ENCODE peak calls at places on chromosomes 2 and 18, in five cellular contexts. One of them, this sample, is unnamed. For H3K4me1, the result is how much of the 10 kb centered on the place peaks cover.

GRCh38 chr2:196249171-196249570 is 77.8 kb upstream of the STK17B start:
- DNase-seq in GM23248: peak
- DNase-seq in body of pancreas: no peak
- DNase-seq in endodermal cell: no peak
- DNase-seq in neuronal stem cell: no peak
- DNase-seq in this sample: no peak

GRCh38 chr2:133712369-133712768 is 144.1 kb upstream of the NCKAP5 start:
- DNase-seq in GM23248: no peak
- DNase-seq in body of pancreas: no peak
- DNase-seq in endodermal cell: no peak
- DNase-seq in neuronal stem cell: no peak
- DNase-seq in this sample: no peak

GRCh38 chr18:34981487-34981886 is 59.7 kb upstream of the MAPRE2 start:
- DNase-seq in GM23248: no peak
- DNase-seq in body of pancreas: no peak
- DNase-seq in endodermal cell: no peak
- DNase-seq in neuronal stem cell: no peak
- DNase-seq in this sample: no peak

GRCh38 chr2:66675596-66675995 is 240.7 kb downstream of the MEIS1 start:
- DNase-seq in GM23248: no peak
- DNase-seq in body of pancreas: no peak
- DNase-seq in endodermal cell: no peak
- DNase-seq in neuronal stem cell: no peak
- DNase-seq in this sample: no peak

GRCh38 chr18:13418013-13418710 is 199.6 kb downstream of the LDLRAD4 start:
- DNase-seq in GM23248: no peak
- DNase-seq in body of pancreas: no peak
- DNase-seq in endodermal cell: no peak
- DNase-seq in neuronal stem cell: no peak
- DNase-seq in this sample: no peak

GRCh38 chr18:77223221-77223639 is 26.4 kb upstream of the GALR1 start:
- DNase-seq in GM23248: peak
- DNase-seq in body of pancreas: no peak
- DNase-seq in endodermal cell: no peak
- DNase-seq in neuronal stem cell: no peak
- DNase-seq in this sample: no peak

GRCh38 chr2:127283275-127283674 is 10.7 kb downstream of the ERCC3 start:
- DNase-seq in GM23248: no peak
- DNase-seq in body of pancreas: no peak
- DNase-seq in endodermal cell: no peak
- DNase-seq in neuronal stem cell: no peak
- DNase-seq in this sample: no peak

GRCh38 chr18:54223568-54224241 is 764 bp downstream of the MBD2 start:
- DNase-seq in GM23248: peak
- DNase-seq in body of pancreas: peak
- DNase-seq in endodermal cell: peak
- DNase-seq in neuronal stem cell: peak
- DNase-seq in this sample: peak

GRCh38 chr2:142065700-142066099 is 65.1 kb downstream of the LRP1B start:
- DNase-seq in GM23248: no peak
- DNase-seq in body of pancreas: no peak
- DNase-seq in endodermal cell: no peak
- DNase-seq in neuronal stem cell: no peak
- DNase-seq in this sample: no peak

GRCh38 chr2:150607471-150607870 is 120.0 kb upstream of the RND3 start:
- DNase-seq in GM23248: peak
- DNase-seq in body of pancreas: no peak
- DNase-seq in endodermal cell: no peak
- DNase-seq in neuronal stem cell: no peak
- DNase-seq in this sample: no peak

GRCh38 chr2:222582931-222583330 is 73.0 kb downstream of the FARSB start:
- DNase-seq in GM23248: peak
- DNase-seq in body of pancreas: no peak
- DNase-seq in endodermal cell: no peak
- DNase-seq in neuronal stem cell: no peak
- DNase-seq in this sample: no peak

GRCh38 chr2:42045956-42046748 is 1.7 kb upstream of the PKDCC start:
- DNase-seq in GM23248: no peak
- DNase-seq in body of pancreas: no peak
- DNase-seq in endodermal cell: no peak
- DNase-seq in neuronal stem cell: no peak
- DNase-seq in this sample: no peak

GRCh38 chr18:62413189-62413588 is 88.1 kb downstream of the TNFRSF11A start:
- DNase-seq in GM23248: no peak
- DNase-seq in body of pancreas: no peak
- DNase-seq in endodermal cell: no peak
- DNase-seq in neuronal stem cell: no peak
- DNase-seq in this sample: no peak

GRCh38 chr2:235504459-235505200 is 10.8 kb downstream of the AGAP1 start:
- DNase-seq in GM23248: no peak
- DNase-seq in body of pancreas: no peak
- DNase-seq in endodermal cell: peak
- DNase-seq in neuronal stem cell: no peak
- DNase-seq in this sample: no peak

GRCh38 chr2:216916956-216917650 is 57.2 kb upstream of the TNP1 start:
- DNase-seq in GM23248: no peak
- DNase-seq in body of pancreas: no peak
- DNase-seq in endodermal cell: no peak
- DNase-seq in neuronal stem cell: no peak
- DNase-seq in this sample: no peak

GRCh38 chr2:28035163-28035690 is 144.7 kb downstream of the BABAM2 start:
- DNase-seq in GM23248: no peak
- DNase-seq in body of pancreas: no peak
- DNase-seq in endodermal cell: no peak
- DNase-seq in neuronal stem cell: no peak
- DNase-seq in this sample: no peak

GRCh38 chr18:56511996-56512395 is 126.4 kb downstream of the TXNL1 start:
- DNase-seq in GM23248: no peak
- DNase-seq in body of pancreas: no peak
- DNase-seq in endodermal cell: no peak
- DNase-seq in neuronal stem cell: no peak
- DNase-seq in this sample: no peak

GRCh38 chr2:142323206-142323605 is 192.4 kb upstream of the LRP1B start:
- DNase-seq in GM23248: no peak
- DNase-seq in body of pancreas: no peak
- DNase-seq in endodermal cell: no peak
- DNase-seq in neuronal stem cell: no peak
- DNase-seq in this sample: no peak

GRCh38 chr2:149720615-149721014 is 133.0 kb upstream of the MMADHC start:
- DNase-seq in GM23248: no peak
- DNase-seq in body of pancreas: no peak
- DNase-seq in endodermal cell: no peak
- DNase-seq in neuronal stem cell: no peak
- DNase-seq in this sample: no peak

GRCh38 chr2:237617305-237617982 is 9.9 kb upstream of the LRRFIP1 start:
- DNase-seq in GM23248: no peak
- DNase-seq in body of pancreas: no peak
- DNase-seq in endodermal cell: no peak
- DNase-seq in neuronal stem cell: no peak
- DNase-seq in this sample: no peak

GRCh38 chr18:44541781-44542180 is 138.9 kb upstream of the SETBP1 start:
- DNase-seq in GM23248: no peak
- DNase-seq in body of pancreas: no peak
- DNase-seq in endodermal cell: no peak
- DNase-seq in neuronal stem cell: no peak
- DNase-seq in this sample: no peak

GRCh38 chr2:170512271-170512670 is 202.9 kb upstream of the SP5 start:
- DNase-seq in GM23248: no peak
- DNase-seq in body of pancreas: no peak
- DNase-seq in endodermal cell: no peak
- DNase-seq in neuronal stem cell: no peak
- DNase-seq in this sample: no peak

GRCh38 chr2:223967981-223968380 is 10.7 kb downstream of the MRPL44 start:
- DNase-seq in GM23248: peak
- DNase-seq in body of pancreas: no peak
- DNase-seq in endodermal cell: no peak
- DNase-seq in neuronal stem cell: no peak
- DNase-seq in this sample: no peak

GRCh38 chr2:191611614-191612013 is 66.3 kb upstream of the NABP1 start:
- DNase-seq in GM23248: no peak
- DNase-seq in body of pancreas: no peak
- DNase-seq in endodermal cell: no peak
- DNase-seq in neuronal stem cell: no peak
- DNase-seq in this sample: no peak

GRCh38 chr2:213818436-213818835 is 534.2 kb downstream of the SPAG16 start:
- DNase-seq in GM23248: no peak
- DNase-seq in body of pancreas: no peak
- DNase-seq in endodermal cell: no peak
- DNase-seq in neuronal stem cell: no peak
- DNase-seq in this sample: no peak

GRCh38 chr18:48889115-48889941 is 61.4 kb downstream of the SMAD7 start:
- DNase-seq in GM23248: no peak
- DNase-seq in body of pancreas: peak
- DNase-seq in endodermal cell: peak
- DNase-seq in neuronal stem cell: peak
- DNase-seq in this sample: no peak

DNA sequence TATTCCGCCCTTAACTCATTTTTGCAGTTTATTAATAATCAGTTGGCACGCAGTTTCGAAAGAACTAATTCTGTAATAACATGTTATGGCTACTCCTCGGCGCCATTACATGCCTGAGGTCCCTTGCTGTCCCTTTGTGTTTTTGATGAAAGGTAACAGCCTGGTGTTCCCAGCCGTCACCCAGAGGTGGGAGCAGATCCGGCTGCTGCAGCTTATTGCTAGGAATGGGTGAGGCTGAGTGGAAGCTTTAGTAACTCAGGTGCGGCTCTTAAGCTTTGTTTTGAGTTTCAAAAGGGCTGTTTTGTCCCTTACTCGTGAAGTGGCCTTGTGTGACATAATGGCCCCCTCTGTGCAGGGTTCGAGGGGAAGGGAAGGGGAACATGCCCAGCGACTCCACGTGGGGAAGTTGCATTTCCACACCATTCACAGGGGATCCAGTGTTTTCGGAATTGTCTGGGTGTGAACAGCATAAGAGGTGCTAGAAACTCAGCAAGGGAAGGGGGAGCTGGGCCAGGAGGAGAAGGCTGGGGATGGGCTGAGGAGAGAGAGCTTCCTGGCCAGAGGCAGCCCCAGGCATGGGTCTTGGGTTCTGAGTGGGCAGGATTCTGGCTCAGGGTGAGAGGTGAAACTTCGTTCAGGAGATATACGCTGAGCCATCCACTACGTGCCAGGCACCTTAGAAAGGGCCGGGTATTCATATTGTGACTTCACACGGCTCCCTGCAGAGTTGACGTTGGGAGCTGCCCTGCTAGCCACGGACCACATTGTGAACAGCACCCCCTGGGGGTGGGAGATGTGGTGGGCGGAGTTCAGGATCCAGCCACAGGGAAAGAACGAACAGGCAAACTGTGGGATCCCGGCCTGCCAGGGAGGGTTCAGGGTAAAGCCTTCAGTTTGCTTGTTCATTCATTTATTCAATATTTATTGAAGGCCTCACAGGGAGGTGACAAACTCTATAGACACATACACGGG is 84.4 kb downstream of the TGOLN2 start:
- DNase-seq in GM23248: peak
- DNase-seq in body of pancreas: peak
- DNase-seq in endodermal cell: peak
- DNase-seq in neuronal stem cell: no peak
- DNase-seq in this sample: no peak
- H3K4me1 ChIP-seq in GM23248: under half
- H3K4me1 ChIP-seq in body of pancreas: under half
- H3K4me1 ChIP-seq in endodermal cell: under half
- H3K4me1 ChIP-seq in neuronal stem cell: under half
- H3K4me1 ChIP-seq in this sample: under half

GRCh38 chr2:32862269-32863055 is 84.3 kb upstream of the LTBP1 start:
- DNase-seq in GM23248: peak
- DNase-seq in body of pancreas: no peak
- DNase-seq in endodermal cell: no peak
- DNase-seq in neuronal stem cell: no peak
- DNase-seq in this sample: no peak
- H3K4me1 ChIP-seq in GM23248: under half
- H3K4me1 ChIP-seq in body of pancreas: under half
- H3K4me1 ChIP-seq in endodermal cell: under half
- H3K4me1 ChIP-seq in neuronal stem cell: under half
- H3K4me1 ChIP-seq in this sample: under half

GRCh38 chr18:9137168-9138066 is 836 bp downstream of the ANKRD12 start:
- DNase-seq in GM23248: peak
- DNase-seq in body of pancreas: peak
- DNase-seq in endodermal cell: peak
- DNase-seq in neuronal stem cell: peak
- DNase-seq in this sample: peak

GRCh38 chr18:9136315-9137141 is at the start of gene ANKRD12:
- DNase-seq in GM23248: peak
- DNase-seq in body of pancreas: peak
- DNase-seq in endodermal cell: peak
- DNase-seq in neuronal stem cell: peak
- DNase-seq in this sample: peak

GRCh38 chr18:9139400-9140039 is 2.9 kb downstream of the ANKRD12 start:
- DNase-seq in GM23248: peak
- DNase-seq in body of pancreas: no peak
- DNase-seq in endodermal cell: no peak
- DNase-seq in neuronal stem cell: no peak
- DNase-seq in this sample: no peak

GRCh38 chr18:9140984-9141383 is 4.4 kb downstream of the ANKRD12 start:
- DNase-seq in GM23248: no peak
- DNase-seq in body of pancreas: no peak
- DNase-seq in endodermal cell: no peak
- DNase-seq in neuronal stem cell: no peak
- DNase-seq in this sample: no peak

DNA sequence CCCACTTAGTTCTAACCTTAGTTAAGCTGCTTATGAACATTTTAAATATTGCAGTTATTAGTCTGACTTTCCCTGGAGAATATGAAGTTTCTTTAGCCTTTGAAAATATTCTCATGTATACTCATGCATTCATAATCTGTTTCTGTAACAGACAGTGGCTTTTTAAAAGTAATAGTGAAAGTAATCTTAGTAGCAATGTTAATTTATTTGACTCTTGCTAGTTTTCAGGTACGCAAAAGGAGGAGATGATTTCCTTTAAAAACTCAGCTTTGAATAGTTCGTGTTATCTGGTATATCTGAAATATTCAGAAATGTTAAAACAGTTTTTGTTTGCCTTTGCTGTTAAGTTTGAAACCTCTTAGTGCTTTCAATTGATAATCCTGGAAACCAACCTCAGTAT is 3.8 kb downstream of the ANKRD12 start:
- DNase-seq in GM23248: peak
- DNase-seq in body of pancreas: no peak
- DNase-seq in endodermal cell: no peak
- DNase-seq in neuronal stem cell: no peak
- DNase-seq in this sample: no peak
- H3K4me1 ChIP-seq in GM23248: under half
- H3K4me1 ChIP-seq in body of pancreas: half or more
- H3K4me1 ChIP-seq in endodermal cell: under half
- H3K4me1 ChIP-seq in neuronal stem cell: under half
- H3K4me1 ChIP-seq in this sample: half or more

GRCh38 chr2:229419158-229419557 is 148.1 kb upstream of the PID1 start:
- DNase-seq in GM23248: peak
- DNase-seq in body of pancreas: no peak
- DNase-seq in endodermal cell: no peak
- DNase-seq in neuronal stem cell: no peak
- DNase-seq in this sample: no peak
- H3K4me1 ChIP-seq in GM23248: under half
- H3K4me1 ChIP-seq in body of pancreas: under half
- H3K4me1 ChIP-seq in endodermal cell: under half
- H3K4me1 ChIP-seq in neuronal stem cell: under half
- H3K4me1 ChIP-seq in this sample: under half

This sample was measured in naive thymus-derived CD4-positive, alpha-beta T cell.